ENCODE peak calls at places on chromosomes 2 and 18, in ten cellular contexts. A, I, K, M, V, P, G, T, N and D are unnamed samples.

GRCh38 chr2:205119141-205119540 is 563.2 kb upstream of the NRP2 start:
- DNase-seq in M (no peak), K (no peak), G (no peak), T (no peak), I (no peak), V (no peak), N (no peak), P (no peak), A (no peak), D (no peak)

GRCh38 chr2:223735659-223736244 is 101.6 kb downstream of the AP1S3 start:
- DNase-seq in N (no peak), V (no peak), M (no peak), I (no peak), P (peak; percentile 96), A (no peak), T (no peak), G (no peak), K (no peak), D (peak; percentile 22)

GRCh38 chr2:168450752-168451151 is 5.3 kb upstream of the CERS6 start:
- DNase-seq in P (no peak), I (no peak), T (no peak), V (no peak), G (no peak), K (no peak), A (no peak), N (no peak), M (no peak), D (no peak)

GRCh38 chr18:38923136-38923535 is 1357.5 kb upstream of the CELF4 start:
- DNase-seq in K (no peak), I (no peak), M (no peak), T (no peak), V (no peak), N (no peak), G (no peak), A (no peak), P (no peak), D (no peak)

GRCh38 chr18:22046473-22046872 is 122.9 kb upstream of the GATA6 start:
- DNase-seq in T (no peak), P (no peak), M (no peak), G (no peak), A (no peak), K (no peak), V (no peak), I (no peak), N (no peak), D (no peak)

GRCh38 chr18:67568166-67568565 is 51.6 kb upstream of the DSEL start:
- DNase-seq in A (no peak), I (no peak), M (no peak), K (no peak), V (no peak), N (no peak), G (no peak), T (no peak), P (no peak), D (no peak)

GRCh38 chr2:232385660-232386489 is 7.3 kb downstream of the ALPP start:
- DNase-seq in K (peak; percentile 35), G (no peak), I (peak; percentile 33), N (no peak), V (no peak), A (no peak), M (no peak), P (peak; percentile 81), T (no peak), D (no peak)

GRCh38 chr2:134917219-134917957 is 1.2 kb upstream of the CCNT2 start:
- DNase-seq in I (no peak), N (no peak), M (no peak), K (peak; percentile 12), G (no peak), A (peak; percentile 35), T (peak; percentile 24), P (no peak), V (peak; percentile 24), D (no peak)

GRCh38 chr2:101697124-101697793 is at the start of gene MAP4K4:
- DNase-seq in T (peak; percentile 84), V (peak; percentile 85), A (peak; percentile 64), N (peak; percentile 79), P (peak; percentile 77), K (peak; percentile 82), I (peak; percentile 44), G (peak; percentile 75), M (peak; percentile 35), D (peak; percentile 85)
- TF ChIP-seq POLR2A in T (no peak), V (peak; percentile 46), A (no peak), N (peak; percentile 61), P (peak; percentile 70), K (peak; percentile 68), I (no peak), G (no peak), M (no peak), D (peak; percentile 60)

GRCh38 chr18:12278765-12279682 is 24.9 kb downstream of the CIDEA start:
- DNase-seq in V (peak; percentile 90), A (peak; percentile 52), T (peak; percentile 95), I (no peak), M (no peak), N (no peak), G (peak; percentile 40), K (no peak), P (peak; percentile 98), D (peak; percentile 79)
- TF ChIP-seq POLR2A in V (peak; percentile 81), A (no peak), T (peak; percentile 97), I (no peak), M (no peak), N (no peak), G (no peak), K (no peak), P (peak; percentile 96), D (peak; percentile 51)

GRCh38 chr2:218256612-218257350 is 4.0 kb upstream of the GPBAR1 start:
- DNase-seq in T (no peak), V (no peak), N (no peak), I (no peak), K (no peak), P (no peak), G (no peak), M (no peak), A (no peak), D (no peak)

GRCh38 chr2:218252509-218253247 is 8.1 kb upstream of the GPBAR1 start:
- DNase-seq in N (no peak), K (no peak), A (no peak), I (no peak), G (peak; percentile 23), M (no peak), P (peak; percentile 64), T (no peak), V (no peak), D (no peak)

GRCh38 chr2:218259099-218259921 is 1.5 kb upstream of the GPBAR1 start:
- DNase-seq in M (no peak), A (peak; percentile 49), G (no peak), T (peak; percentile 81), N (no peak), K (no peak), V (peak; percentile 79), P (peak; percentile 85), I (no peak), D (peak; percentile 44)

GRCh38 chr2:218257390-218257981 is 3.3 kb upstream of the GPBAR1 start:
- DNase-seq in V (no peak), M (peak; percentile 76), T (no peak), A (peak; percentile 64), G (no peak), K (peak; percentile 50), P (no peak), N (peak; percentile 65), I (peak; percentile 35), D (no peak)

GRCh38 chr2:218255441-218255840 is 5.4 kb upstream of the GPBAR1 start:
- DNase-seq in M (no peak), T (no peak), I (no peak), G (no peak), K (no peak), P (peak; percentile 78), N (no peak), V (no peak), A (no peak), D (no peak)
- TF ChIP-seq POLR2A in M (no peak), T (no peak), I (no peak), G (no peak), K (no peak), P (no peak), N (no peak), V (no peak), A (no peak), D (no peak)

GRCh38 chr2:201232125-201232815 is 28.1 kb upstream of the CASP8 start:
- DNase-seq in G (peak; percentile 97), N (peak; percentile 75), A (peak; percentile 93), K (peak; percentile 96), T (peak; percentile 79), P (peak; percentile 87), I (peak; percentile 92), V (peak; percentile 78), M (peak; percentile 54), D (peak; percentile 81)

GRCh38 chr2:201235865-201236811 is 24.2 kb upstream of the CASP8 start:
- DNase-seq in M (no peak), A (peak; percentile 81), N (peak; percentile 33), K (peak; percentile 67), P (peak; percentile 78), T (peak; percentile 64), V (peak; percentile 68), G (no peak), I (no peak), D (no peak)

GRCh38 chr2:201234167-201235139 is 25.9 kb upstream of the CASP8 start:
- DNase-seq in K (no peak), I (no peak), A (no peak), G (no peak), V (no peak), N (no peak), M (no peak), P (peak; percentile 46), T (no peak), D (no peak)

GRCh38 chr2:201237486-201238241 is 22.7 kb upstream of the CASP8 start:
- DNase-seq in P (no peak), I (no peak), V (no peak), T (no peak), A (no peak), N (no peak), M (no peak), G (no peak), K (no peak), D (no peak)

GRCh38 chr2:201233192-201234166 is 26.9 kb upstream of the CASP8 start:
- DNase-seq in N (peak; percentile 76), M (peak; percentile 46), P (no peak), I (peak; percentile 83), K (peak; percentile 91), G (peak; percentile 87), V (peak; percentile 53), A (peak; percentile 79), T (peak; percentile 47), D (peak; percentile 59)
- TF ChIP-seq POLR2A in N (peak; percentile 85), M (peak; percentile 89), P (no peak), I (peak; percentile 77), K (peak; percentile 50), G (no peak), V (no peak), A (no peak), T (peak; percentile 18), D (peak; percentile 10)